ENCODE peak calls at places on chromosomes 5 and 9, in four cellular contexts. Y is Caco-2, N is foreskin fibroblast, W is tibial artery. S is an unnamed sample.

GRCh38 chr9:127898433-127899199 is 787 bp downstream of the ST6GALNAC6 start:
- DNase-seq in N (peak; percentile 94), W (peak; percentile 78), Y (no peak), S (peak; percentile 39)

GRCh38 chr5:127228540-127229184 is 61.9 kb upstream of the MEGF10 start:
- DNase-seq in N (no peak), W (no peak), Y (peak; percentile 7), S (no peak)

GRCh38 chr5:144697847-144698262 is 527.2 kb downstream of the KCTD16 start:
- DNase-seq in Y (no peak), W (no peak), N (peak; percentile 93), S (no peak)

GRCh38 chr5:5315068-5315835 is 107.2 kb upstream of the ICE1 start:
- DNase-seq in Y (no peak), N (no peak), W (no peak), S (no peak)

GRCh38 chr5:170451764-170452365 is 52.0 kb upstream of the KCNIP1 start:
- DNase-seq in N (peak; percentile 49), Y (no peak), W (no peak), S (no peak)

GRCh38 chr9:18466101-18466500 is 7.9 kb upstream of the ADAMTSL1 start:
- DNase-seq in W (no peak), Y (no peak), N (no peak), S (no peak)

GRCh38 chr9:96460470-96460869 is 10.5 kb downstream of the HABP4 start:
- DNase-seq in W (no peak), N (peak; percentile 79), Y (no peak), S (no peak)

GRCh38 chr5:143562935-143563334 is 159.4 kb upstream of the NR3C1 start:
- DNase-seq in Y (no peak), W (peak; percentile 45), N (peak; percentile 68), S (no peak)

GRCh38 chr5:127423173-127423798 is 94.2 kb upstream of the PRRC1 start:
- DNase-seq in W (no peak), N (no peak), Y (no peak), S (no peak)

GRCh38 chr9:130243015-130243881 is 22.3 kb upstream of the HMCN2 start:
- DNase-seq in Y (peak; percentile 84), W (peak; percentile 79), N (peak; percentile 59), S (peak; percentile 72)

GRCh38 chr5:142548739-142549275 is 137.1 kb downstream of the FGF1 start:
- DNase-seq in Y (peak; percentile 86), N (peak; percentile 96), W (peak; percentile 70), S (no peak)

DNA sequence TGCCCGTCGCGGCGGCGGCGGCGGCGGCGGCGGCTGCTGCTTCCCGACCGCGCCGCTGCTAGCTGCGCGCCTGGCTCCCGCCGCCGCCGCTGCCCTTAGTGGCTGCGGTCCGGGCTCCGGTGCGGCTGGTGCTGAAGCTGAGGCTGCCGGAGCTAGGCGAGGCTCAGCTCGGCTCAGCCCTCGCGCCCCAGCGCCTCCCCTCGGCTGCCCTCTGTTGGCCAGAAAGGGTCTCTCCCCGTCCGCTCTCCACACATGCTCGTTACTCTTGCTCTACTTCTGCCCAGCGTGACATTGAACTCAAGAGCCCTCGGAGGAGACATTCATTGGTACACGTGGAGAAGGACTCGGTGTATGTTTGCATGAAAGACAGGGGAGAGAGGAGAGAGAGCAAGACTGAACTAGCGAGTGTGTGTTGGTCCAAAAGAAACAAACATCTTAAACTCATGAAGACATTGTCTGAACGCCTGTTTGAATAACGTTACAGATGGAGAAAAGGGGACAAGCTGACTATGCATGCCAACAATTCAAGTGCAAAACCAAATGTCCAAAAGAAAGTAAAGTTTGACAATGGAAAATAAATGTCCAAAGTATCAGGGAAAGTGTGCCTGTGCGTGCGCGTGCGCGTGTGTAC is at the start of gene HCN1:
- DNase-seq in Y (no peak), N (peak; percentile 43), W (peak; percentile 42), S (no peak)
- TF ChIP-seq CTCF in Y (no peak), N (peak; percentile 65), W (peak; percentile 43), S (no peak)

DNA sequence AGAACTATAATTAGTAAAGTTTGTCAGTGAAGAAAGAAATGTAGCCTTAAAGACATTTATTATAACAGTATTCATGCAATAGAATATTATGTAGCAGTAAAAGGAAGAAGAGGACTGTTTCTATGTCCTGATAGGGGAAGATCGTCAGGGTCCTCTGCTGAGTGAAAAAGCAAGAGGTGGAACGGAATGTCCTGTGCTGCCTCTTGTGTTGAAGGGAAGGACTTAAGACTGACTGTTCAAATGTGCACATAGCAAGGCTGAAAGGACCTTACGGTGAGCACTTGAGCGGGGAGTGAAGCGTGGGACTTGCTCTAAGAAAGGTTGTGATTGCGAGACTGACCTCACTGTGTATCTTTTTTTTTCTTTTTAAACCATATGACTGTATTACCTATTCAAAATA is 63.2 kb downstream of the SNX24 start:
- DNase-seq in W (no peak), N (no peak), Y (peak; percentile 13), S (no peak)
- TF ChIP-seq CTCF in W (peak; percentile 26), N (no peak), Y (no peak), S (no peak)

GRCh38 chr9:35729101-35729500 is 2.9 kb downstream of the TLN1 start:
- DNase-seq in Y (no peak), N (no peak), W (no peak), S (no peak)

GRCh38 chr9:35726876-35727438 is 5.0 kb downstream of the TLN1 start:
- DNase-seq in N (peak; percentile 77), Y (peak; percentile 22), W (peak; percentile 59), S (peak; percentile 31)

GRCh38 chr9:35729700-35730485 is 2.1 kb downstream of the TLN1 start:
- DNase-seq in W (peak; percentile 67), N (peak; percentile 94), Y (peak; percentile 55), S (no peak)

GRCh38 chr9:35727676-35728040 is 4.3 kb downstream of the TLN1 start:
- DNase-seq in W (no peak), Y (no peak), N (no peak), S (no peak)

GRCh38 chr9:35728041-35728971 is 3.7 kb downstream of the TLN1 start:
- DNase-seq in N (peak; percentile 96), W (peak; percentile 90), Y (peak; percentile 88), S (no peak)
- TF ChIP-seq CTCF in N (no peak), W (no peak), Y (no peak), S (no peak)

DNA sequence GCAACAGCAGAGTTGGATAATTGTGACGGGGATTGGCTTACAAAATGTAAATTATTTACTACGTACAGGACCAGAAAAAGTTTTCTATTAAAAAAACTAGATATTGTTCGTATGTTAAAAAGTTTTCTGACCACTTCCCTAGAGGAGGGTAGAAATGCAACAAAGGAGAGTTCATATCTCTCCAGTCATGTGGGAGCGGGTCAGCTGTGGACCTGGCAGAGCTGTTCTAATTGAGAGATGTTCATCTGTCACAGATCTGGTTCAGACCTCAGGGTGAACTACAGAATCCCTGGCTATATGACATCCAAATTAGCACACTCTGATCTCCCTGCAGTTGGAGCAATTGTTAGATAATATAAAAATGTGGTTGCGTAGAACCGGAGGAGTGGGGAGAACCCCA is 976.2 kb upstream of the NUDT12 start:
- DNase-seq in N (no peak), W (no peak), Y (no peak), S (no peak)
- TF ChIP-seq CTCF in N (no peak), W (no peak), Y (no peak), S (no peak)

DNA sequence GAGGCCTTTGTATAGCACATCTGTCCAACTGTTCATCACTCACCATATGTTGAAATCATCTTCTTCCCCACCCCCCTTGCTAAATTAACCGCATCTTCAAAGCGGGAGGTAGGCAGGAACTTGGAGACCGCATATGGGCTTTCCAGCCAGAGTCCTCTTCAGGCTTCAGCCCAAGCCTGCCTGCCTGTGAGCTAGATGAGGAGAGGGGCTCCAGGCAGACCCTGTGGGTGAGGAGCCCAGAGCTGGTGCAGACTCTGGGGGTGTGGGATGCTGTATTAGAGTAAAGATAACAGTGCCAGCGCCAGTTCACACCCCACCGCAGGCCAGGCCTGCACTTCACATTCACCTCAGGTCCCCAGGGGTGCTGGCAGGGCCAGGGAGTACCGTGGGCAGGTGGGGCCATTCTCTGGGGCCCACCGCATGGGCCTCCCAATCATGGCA is 16.2 kb downstream of the PRRC2B start:
- DNase-seq in W (no peak), N (peak; percentile 67), Y (no peak), S (no peak)
- TF ChIP-seq CTCF in W (no peak), N (no peak), Y (no peak), S (no peak)

S was measured in activated B cell treated with CpG ODN at 0.5 μM for 24 hours.